ENCODE peak calls at places on chromosomes 13 and 19, in seven cellular contexts. One of them, this sample, is unnamed.

GRCh38 chr19:3607398-3608078 is 863 bp upstream of the TBXA2R start:
- DNase-seq in substantia nigra: no peak
- DNase-seq in naive thymus-derived CD8-positive, alpha-beta T cell: no peak
- DNase-seq in anterior cingulate cortex: no peak
- DNase-seq in hypothalamus: no peak
- DNase-seq in skeletal muscle cell: no peak
- DNase-seq in stimulated activated naive CD4-positive, alpha-beta T cell: no peak
- DNase-seq in this sample: peak

GRCh38 chr13:85997587-85997986 is 198.4 kb upstream of the SLITRK6 start:
- DNase-seq in substantia nigra: no peak
- DNase-seq in stimulated activated naive CD4-positive, alpha-beta T cell: no peak
- DNase-seq in skeletal muscle cell: no peak
- DNase-seq in hypothalamus: no peak
- DNase-seq in naive thymus-derived CD8-positive, alpha-beta T cell: no peak
- DNase-seq in anterior cingulate cortex: no peak
- DNase-seq in this sample: no peak

GRCh38 chr19:47275866-47276461 is 1.3 kb downstream of the INAFM1 start:
- DNase-seq in naive thymus-derived CD8-positive, alpha-beta T cell: no peak
- DNase-seq in skeletal muscle cell: no peak
- DNase-seq in anterior cingulate cortex: no peak
- DNase-seq in stimulated activated naive CD4-positive, alpha-beta T cell: no peak
- DNase-seq in hypothalamus: peak
- DNase-seq in substantia nigra: no peak
- DNase-seq in this sample: peak

GRCh38 chr13:33634526-33635111 is 183.3 kb upstream of the RFC3 start:
- DNase-seq in substantia nigra: no peak
- DNase-seq in naive thymus-derived CD8-positive, alpha-beta T cell: no peak
- DNase-seq in stimulated activated naive CD4-positive, alpha-beta T cell: no peak
- DNase-seq in hypothalamus: no peak
- DNase-seq in skeletal muscle cell: no peak
- DNase-seq in anterior cingulate cortex: no peak
- DNase-seq in this sample: no peak

GRCh38 chr13:35514166-35514565 is 37.7 kb upstream of the MAB21L1 start:
- DNase-seq in naive thymus-derived CD8-positive, alpha-beta T cell: no peak
- DNase-seq in substantia nigra: no peak
- DNase-seq in stimulated activated naive CD4-positive, alpha-beta T cell: no peak
- DNase-seq in skeletal muscle cell: no peak
- DNase-seq in anterior cingulate cortex: no peak
- DNase-seq in hypothalamus: no peak
- DNase-seq in this sample: no peak

GRCh38 chr13:51096131-51096530 is 14.9 kb downstream of the C13orf42 start:
- DNase-seq in hypothalamus: no peak
- DNase-seq in stimulated activated naive CD4-positive, alpha-beta T cell: no peak
- DNase-seq in naive thymus-derived CD8-positive, alpha-beta T cell: no peak
- DNase-seq in substantia nigra: no peak
- DNase-seq in anterior cingulate cortex: no peak
- DNase-seq in skeletal muscle cell: no peak
- DNase-seq in this sample: no peak

GRCh38 chr19:55341191-55342043 is 1.7 kb downstream of the KMT5C start:
- DNase-seq in anterior cingulate cortex: no peak
- DNase-seq in skeletal muscle cell: peak
- DNase-seq in substantia nigra: no peak
- DNase-seq in hypothalamus: peak
- DNase-seq in naive thymus-derived CD8-positive, alpha-beta T cell: peak
- DNase-seq in stimulated activated naive CD4-positive, alpha-beta T cell: no peak
- DNase-seq in this sample: peak

GRCh38 chr19:27774827-27775226 is 1438.1 kb downstream of the UQCRFS1 start:
- DNase-seq in substantia nigra: no peak
- DNase-seq in stimulated activated naive CD4-positive, alpha-beta T cell: no peak
- DNase-seq in anterior cingulate cortex: no peak
- DNase-seq in hypothalamus: no peak
- DNase-seq in naive thymus-derived CD8-positive, alpha-beta T cell: no peak
- DNase-seq in skeletal muscle cell: no peak
- DNase-seq in this sample: peak

GRCh38 chr13:107441279-107441678 is 774.1 kb downstream of the LIG4 start:
- DNase-seq in naive thymus-derived CD8-positive, alpha-beta T cell: no peak
- DNase-seq in stimulated activated naive CD4-positive, alpha-beta T cell: no peak
- DNase-seq in skeletal muscle cell: peak
- DNase-seq in hypothalamus: no peak
- DNase-seq in anterior cingulate cortex: no peak
- DNase-seq in substantia nigra: no peak
- DNase-seq in this sample: no peak

GRCh38 chr13:24097064-24097463 is 63.5 kb upstream of the SPATA13 start:
- DNase-seq in hypothalamus: no peak
- DNase-seq in stimulated activated naive CD4-positive, alpha-beta T cell: no peak
- DNase-seq in anterior cingulate cortex: no peak
- DNase-seq in substantia nigra: no peak
- DNase-seq in naive thymus-derived CD8-positive, alpha-beta T cell: no peak
- DNase-seq in skeletal muscle cell: peak
- DNase-seq in this sample: no peak

This sample was measured in islet precursor cell.